ENCODE peak calls at places on chromosome 5, in five cellular contexts. D is NB4, Q is Calu3, F is left ventricle myocardium inferior, M is H9. U is an unnamed sample.

GRCh38 chr5:111127453-111128195 is 35.5 kb downstream of the WDR36 start:
- DNase-seq in D (no peak), Q (no peak), F (no peak), M (peak; percentile 32), U (no peak)

GRCh38 chr5:73381587-73382411 is 66.8 kb downstream of the FOXD1 start:
- DNase-seq in D (no peak), Q (no peak), F (no peak), M (peak; percentile 56), U (peak; percentile 25)

GRCh38 chr5:135245521-135246499 is 153.2 kb downstream of the MACROH2A1 start:
- DNase-seq in D (peak; percentile 80), Q (peak; percentile 39), F (no peak), M (peak; percentile 16), U (no peak)

GRCh38 chr5:74309050-74309449 is 331.5 kb downstream of the ENC1 start:
- DNase-seq in D (no peak), Q (no peak), F (no peak), M (no peak), U (no peak)

GRCh38 chr5:60652206-60652605 is 47.8 kb downstream of the DEPDC1B start:
- DNase-seq in D (peak; percentile 69), Q (no peak), F (no peak), M (no peak), U (no peak)

GRCh38 chr5:4893063-4893744 is 246.9 kb upstream of the ADAMTS16 start:
- DNase-seq in D (no peak), Q (no peak), F (no peak), M (no peak), U (no peak)

GRCh38 chr5:141692919-141693848 is 11.2 kb upstream of the ARAP3 start:
- DNase-seq in D (peak; percentile 52), Q (no peak), F (no peak), M (no peak), U (no peak)

GRCh38 chr5:17819786-17820185 is 185.5 kb downstream of the TAF11L14 start:
- DNase-seq in D (no peak), Q (no peak), F (no peak), M (no peak), U (no peak)

GRCh38 chr5:96297867-96298266 is 135.2 kb downstream of the PCSK1 start:
- DNase-seq in D (peak; percentile 81), Q (peak; percentile 38), F (no peak), M (no peak), U (no peak)

GRCh38 chr5:144368556-144368955 is 197.9 kb downstream of the KCTD16 start:
- DNase-seq in D (no peak), Q (no peak), F (no peak), M (no peak), U (no peak)

GRCh38 chr5:150633424-150633823 is 7.0 kb upstream of the SYNPO start:
- DNase-seq in D (no peak), Q (no peak), F (no peak), M (no peak), U (no peak)

GRCh38 chr5:142296914-142297417 is 27.9 kb downstream of the SPRY4 start:
- DNase-seq in D (no peak), Q (no peak), F (peak; percentile 36), M (no peak), U (no peak)

GRCh38 chr5:110371011-110371724 is 355.3 kb downstream of the TMEM232 start:
- DNase-seq in D (no peak), Q (no peak), F (no peak), M (no peak), U (no peak)

GRCh38 chr5:141969783-141970741 is 1.2 kb downstream of the RNF14 start:
- DNase-seq in D (peak; percentile 85), Q (no peak), F (no peak), M (no peak), U (peak; percentile 77)

GRCh38 chr5:60797482-60798153 is 46.5 kb downstream of the ELOVL7 start:
- DNase-seq in D (no peak), Q (no peak), F (no peak), M (peak; percentile 57), U (no peak)

GRCh38 chr5:115262066-115262404 is 642 bp downstream of the PGGT1B start:
- DNase-seq in D (peak; percentile 64), Q (no peak), F (no peak), M (no peak), U (peak; percentile 36)

GRCh38 chr5:74895906-74896305 is 29.7 kb upstream of the FAM169A start:
- DNase-seq in D (no peak), Q (no peak), F (peak; percentile 77), M (no peak), U (no peak)

GRCh38 chr5:8945972-8946371 is 599.9 kb downstream of the SEMA5A start:
- DNase-seq in D (no peak), Q (no peak), F (no peak), M (no peak), U (no peak)

GRCh38 chr5:154801083-154801482 is 45.9 kb downstream of the LARP1 start:
- DNase-seq in D (no peak), Q (no peak), F (no peak), M (no peak), U (no peak)

GRCh38 chr5:79689541-79690466 is at the start of gene CMYA5:
- DNase-seq in D (no peak), Q (peak; percentile 31), F (peak; percentile 68), M (peak; percentile 62), U (peak; percentile 27)

GRCh38 chr5:81192351-81192750 is 40.8 kb upstream of the CKMT2 start:
- DNase-seq in D (no peak), Q (no peak), F (no peak), M (peak; percentile 49), U (no peak)

GRCh38 chr5:134113572-134113907 is 941 bp upstream of the TCF7 start:
- DNase-seq in D (no peak), Q (no peak), F (no peak), M (no peak), U (no peak)

GRCh38 chr5:32038537-32038936 is 135.6 kb downstream of the GOLPH3 start:
- DNase-seq in D (no peak), Q (no peak), F (no peak), M (no peak), U (no peak)
- TF ChIP-seq CTCF in D (peak; percentile 2), Q (no peak), F (no peak), M (no peak), U (no peak)

GRCh38 chr5:169272731-169273401 is 28.1 kb downstream of the SLIT3 start:
- DNase-seq in D (no peak), Q (no peak), F (no peak), M (no peak), U (no peak)

GRCh38 chr5:169268019-169268418 is 32.9 kb downstream of the SLIT3 start:
- DNase-seq in D (no peak), Q (no peak), F (no peak), M (no peak), U (no peak)

GRCh38 chr5:169273451-169273850 is 27.5 kb downstream of the SLIT3 start:
- DNase-seq in D (no peak), Q (no peak), F (no peak), M (no peak), U (no peak)

GRCh38 chr5:169272111-169272510 is 28.8 kb downstream of the SLIT3 start:
- DNase-seq in D (no peak), Q (no peak), F (no peak), M (no peak), U (no peak)

GRCh38 chr5:169270827-169271226 is 30.1 kb downstream of the SLIT3 start:
- DNase-seq in D (no peak), Q (no peak), F (no peak), M (no peak), U (no peak)
- TF ChIP-seq CTCF in D (no peak), Q (no peak), F (no peak), M (peak; percentile 26), U (no peak)

DNA sequence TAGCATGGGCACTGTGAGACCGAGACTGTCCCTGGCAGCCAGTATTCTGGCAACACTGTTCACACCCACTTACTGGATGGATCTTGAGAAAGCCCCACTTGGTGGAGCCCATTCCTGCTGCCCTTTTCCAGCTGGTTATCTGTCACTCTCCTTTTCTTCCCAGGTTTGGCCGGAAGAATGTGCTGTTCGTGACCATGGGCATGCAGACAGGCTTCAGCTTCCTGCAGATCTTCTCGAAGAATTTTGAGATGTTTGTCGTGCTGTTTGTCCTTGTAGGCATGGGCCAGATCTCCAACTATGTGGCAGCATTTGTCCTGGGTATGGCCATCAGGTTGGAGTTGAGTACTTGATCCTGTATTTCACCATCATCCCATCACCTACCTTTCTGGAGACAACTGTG is 14.5 kb downstream of the SLC22A5 start:
- DNase-seq in D (no peak), Q (no peak), F (no peak), M (no peak), U (no peak)
- TF ChIP-seq CTCF in D (no peak), Q (no peak), F (no peak), M (no peak), U (no peak)

GRCh38 chr5:168706655-168707069 is 127.5 kb upstream of the PANK3 start:
- DNase-seq in D (peak; percentile 47), Q (peak; percentile 66), F (no peak), M (peak; percentile 62), U (no peak)
- TF ChIP-seq CTCF in D (peak; percentile 61), Q (peak; percentile 18), F (peak; percentile 73), M (peak; percentile 78), U (no peak)

GRCh38 chr5:152487130-152487529 is 82.1 kb upstream of the NMUR2 start:
- DNase-seq in D (no peak), Q (no peak), F (no peak), M (no peak), U (no peak)
- TF ChIP-seq CTCF in D (no peak), Q (no peak), F (no peak), M (no peak), U (no peak)

GRCh38 chr5:35438288-35438687 is 179.4 kb upstream of the SPEF2 start:
- DNase-seq in D (peak; percentile 33), Q (no peak), F (no peak), M (no peak), U (no peak)

GRCh38 chr5:35438786-35439185 is 178.9 kb upstream of the SPEF2 start:
- DNase-seq in D (no peak), Q (no peak), F (no peak), M (no peak), U (no peak)

GRCh38 chr5:35440409-35440808 is 177.3 kb upstream of the SPEF2 start:
- DNase-seq in D (no peak), Q (no peak), F (no peak), M (no peak), U (no peak)

GRCh38 chr5:35430381-35431162 is 187.1 kb upstream of the SPEF2 start:
- DNase-seq in D (no peak), Q (no peak), F (no peak), M (no peak), U (no peak)

DNA sequence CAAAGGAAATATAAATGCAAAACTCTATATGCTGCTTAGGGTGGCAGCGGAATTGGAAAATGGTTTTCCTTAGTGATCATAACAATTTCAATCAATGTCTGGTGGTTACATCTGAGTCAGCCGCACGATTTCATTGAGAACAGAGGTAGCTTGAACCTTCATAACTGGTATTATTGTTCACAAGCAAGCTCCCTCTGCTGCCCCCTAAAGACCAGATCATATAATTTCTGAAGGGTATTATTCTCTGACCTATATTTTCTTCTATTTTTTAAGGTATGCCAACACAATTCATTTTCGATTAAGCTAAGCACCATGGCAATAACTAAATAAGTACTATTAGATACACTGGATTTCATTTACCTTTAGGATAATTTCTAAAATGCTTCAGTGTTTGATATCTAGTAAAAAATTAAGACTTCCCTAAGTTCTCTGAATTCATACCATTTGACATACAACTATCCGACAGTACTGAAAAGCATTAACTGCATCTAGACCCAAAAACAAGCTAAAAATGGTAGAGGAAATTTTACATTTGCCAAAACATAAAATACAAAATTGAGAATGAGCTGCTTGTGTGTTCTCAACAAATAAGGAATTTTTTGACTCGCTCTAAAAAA is 181.1 kb upstream of the SPEF2 start:
- DNase-seq in D (peak; percentile 58), Q (no peak), F (no peak), M (no peak), U (peak; percentile 36)
- TF ChIP-seq CTCF in D (peak; percentile 63), Q (no peak), F (peak; percentile 53), M (peak; percentile 73), U (peak; percentile 19)